ENCODE peak calls at places on chromosomes 13 and 19, in seven cellular contexts. F is HEK293T; G is stimulated activated CD4-positive, alpha-beta T cell treated with anti-CD3 and anti-CD28 coated beads, TNF-alpha, amount 100 ng/mL, for 4 hours; I is H1; O is aorta; X is cardiac fibroblast; W is nephron progenitor cell. N is an unnamed sample.

GRCh38 chr13:39119422-39119821 is 81.2 kb downstream of the NHLRC3 start:
- DNase-seq in F (no peak), G (no peak), I (no peak), O (no peak), X (no peak), W (no peak), N (peak)

GRCh38 chr19:9000933-9001332 is 9.3 kb downstream of the MUC16 start:
- DNase-seq in F (no peak), G (no peak), I (no peak), O (no peak), X (no peak), W (no peak), N (no peak)

GRCh38 chr19:12000152-12000981 is 35.1 kb downstream of the ZNF433 start:
- DNase-seq in F (no peak), G (no peak), I (no peak), O (no peak), X (peak), W (no peak), N (no peak)

GRCh38 chr13:40187836-40188591 is 478.4 kb downstream of the FOXO1 start:
- DNase-seq in F (peak), G (peak), I (no peak), O (no peak), X (no peak), W (no peak), N (peak)

GRCh38 chr19:10544753-10545251 is 1.1 kb downstream of the ATG4D start:
- DNase-seq in F (no peak), G (no peak), I (no peak), O (no peak), X (no peak), W (no peak), N (no peak)

GRCh38 chr19:28846094-28846812 is 366.7 kb downstream of the UQCRFS1 start:
- DNase-seq in F (no peak), G (no peak), I (no peak), O (no peak), X (no peak), W (no peak), N (no peak)

GRCh38 chr19:34173145-34173956 is 1.0 kb downstream of the LSM14A start:
- DNase-seq in F (no peak), G (no peak), I (peak), O (no peak), X (peak), W (peak), N (no peak)

GRCh38 chr19:16876904-16877361 is 11.9 kb upstream of the F2RL3 start:
- DNase-seq in F (no peak), G (no peak), I (no peak), O (no peak), X (peak), W (no peak), N (no peak)

GRCh38 chr19:17999685-18000479 is 8.1 kb upstream of the ARRDC2 start:
- DNase-seq in F (no peak), G (no peak), I (no peak), O (no peak), X (no peak), W (no peak), N (no peak)

GRCh38 chr19:39997595-39998216 is 846 bp downstream of the ZNF546 start:
- DNase-seq in F (no peak), G (no peak), I (no peak), O (no peak), X (no peak), W (no peak), N (no peak)

GRCh38 chr19:28185646-28186045 is 1027.3 kb downstream of the UQCRFS1 start:
- DNase-seq in F (no peak), G (no peak), I (no peak), O (no peak), X (no peak), W (no peak), N (no peak)

GRCh38 chr19:21912654-21913053 is 76.7 kb upstream of the ZNF43 start:
- DNase-seq in F (no peak), G (no peak), I (no peak), O (no peak), X (no peak), W (no peak), N (no peak)

GRCh38 chr13:113777311-113778260 is 18.6 kb downstream of the TMEM255B start:
- DNase-seq in F (peak), G (no peak), I (no peak), O (peak), X (no peak), W (peak), N (no peak)

GRCh38 chr19:10431943-10432735 is 11.8 kb downstream of the PDE4A start:
- DNase-seq in F (no peak), G (peak), I (no peak), O (peak), X (peak), W (peak), N (no peak)

GRCh38 chr13:28470286-28470685 is 24.6 kb downstream of the FLT1 start:
- DNase-seq in F (no peak), G (no peak), I (no peak), O (no peak), X (no peak), W (no peak), N (no peak)

GRCh38 chr13:80055804-80056203 is 285.1 kb downstream of the SPRY2 start:
- DNase-seq in F (no peak), G (no peak), I (no peak), O (no peak), X (no peak), W (no peak), N (peak)

GRCh38 chr13:112469071-112469745 is 93.1 kb downstream of the SPACA7 start:
- DNase-seq in F (no peak), G (no peak), I (no peak), O (no peak), X (no peak), W (no peak), N (no peak)